ENCODE peak calls at places on chromosomes 16 and 17, in six cellular contexts. P is H1, Z is SK-N-SH, D is K562, K is HepG2, B is GM12878. J is an unnamed sample.

GRCh38 chr17:38578229-38578628 is 27.5 kb downstream of the SRCIN1 start:
- DNase-seq in P (no peak), Z (peak), D (no peak), K (no peak), B (no peak), J (no peak)

GRCh38 chr16:53413864-53414263 is 20.4 kb upstream of the RBL2 start:
- DNase-seq in P (no peak), Z (no peak), D (no peak), K (no peak), B (no peak), J (no peak)

GRCh38 chr17:296906-297690 is 55.5 kb downstream of the RPH3AL start:
- DNase-seq in P (no peak), Z (no peak), D (no peak), K (no peak), B (no peak), J (no peak)

GRCh38 chr16:66167564-66168291 is 198.8 kb upstream of the CDH5 start:
- DNase-seq in P (no peak), Z (no peak), D (no peak), K (no peak), B (no peak), J (no peak)

GRCh38 chr17:39750131-39751015 is 12.6 kb downstream of the GRB7 start:
- DNase-seq in P (no peak), Z (peak), D (no peak), K (peak), B (no peak), J (no peak)

GRCh38 chr16:73217654-73218053 is 169.7 kb upstream of the ZFHX3 start:
- DNase-seq in P (no peak), Z (no peak), D (no peak), K (no peak), B (no peak), J (no peak)

GRCh38 chr17:6245301-6245810 is 175.2 kb downstream of the WSCD1 start:
- DNase-seq in P (no peak), Z (no peak), D (no peak), K (no peak), B (no peak), J (no peak)

GRCh38 chr17:20116683-20117309 is 107.6 kb downstream of the SPECC1 start:
- DNase-seq in P (no peak), Z (peak), D (peak), K (peak), B (no peak), J (peak)

GRCh38 chr17:29399634-29400033 is 9.5 kb downstream of the TAOK1 start:
- DNase-seq in P (no peak), Z (no peak), D (no peak), K (no peak), B (no peak), J (no peak)

GRCh38 chr16:81491522-81492188 is 47.0 kb downstream of the CMIP start:
- DNase-seq in P (no peak), Z (no peak), D (no peak), K (no peak), B (no peak), J (no peak)

GRCh38 chr17:49523706-49524472 is 28.8 kb downstream of the NGFR start:
- DNase-seq in P (no peak), Z (peak), D (no peak), K (no peak), B (no peak), J (no peak)

GRCh38 chr16:69926241-69926640 is 24.9 kb upstream of the CLEC18A start:
- DNase-seq in P (no peak), Z (no peak), D (no peak), K (no peak), B (no peak), J (no peak)

GRCh38 chr17:45316271-45317112 is at the start of gene MAP3K14:
- DNase-seq in P (no peak), Z (peak), D (no peak), K (peak), B (no peak), J (no peak)

GRCh38 chr17:80919331-80920284 is 72.0 kb upstream of the CHMP6 start:
- DNase-seq in P (no peak), Z (no peak), D (no peak), K (no peak), B (no peak), J (no peak)

GRCh38 chr17:17343160-17343735 is 40.1 kb downstream of the NT5M start:
- DNase-seq in P (no peak), Z (no peak), D (no peak), K (no peak), B (no peak), J (no peak)

GRCh38 chr17:8421571-8421970 is 14.1 kb upstream of the NDEL1 start:
- DNase-seq in P (no peak), Z (no peak), D (no peak), K (no peak), B (no peak), J (no peak)

GRCh38 chr17:34850023-34850422 is 111.2 kb downstream of the CCT6B start:
- DNase-seq in P (no peak), Z (no peak), D (no peak), K (no peak), B (no peak), J (no peak)

GRCh38 chr16:27721548-27722265 is 171.8 kb downstream of the KATNIP start:
- DNase-seq in P (no peak), Z (peak), D (no peak), K (peak), B (no peak), J (no peak)

GRCh38 chr17:80023261-80024205 is 12.1 kb downstream of the TBC1D16 start:
- DNase-seq in P (no peak), Z (peak), D (no peak), K (peak), B (no peak), J (no peak)

GRCh38 chr17:56798916-56799315 is 34.8 kb downstream of the C17orf67 start:
- DNase-seq in P (no peak), Z (no peak), D (no peak), K (no peak), B (no peak), J (no peak)

GRCh38 chr16:68082596-68083238 is 2.5 kb upstream of the NFATC3 start:
- DNase-seq in P (no peak), Z (no peak), D (no peak), K (no peak), B (no peak), J (no peak)
- H3K4me2 ChIP-seq in P (no peak), Z (no peak), D (no peak), K (peak), B (no peak), J (no peak)

GRCh38 chr16:30768583-30769181 is 6.6 kb downstream of the RNF40 start:
- DNase-seq in P (no peak), Z (no peak), D (no peak), K (no peak), B (no peak), J (no peak)

GRCh38 chr16:30769379-30770089 is 7.4 kb downstream of the RNF40 start:
- DNase-seq in P (no peak), Z (no peak), D (no peak), K (no peak), B (no peak), J (no peak)

GRCh38 chr16:30774367-30775130 is 12.4 kb downstream of the RNF40 start:
- DNase-seq in P (no peak), Z (no peak), D (no peak), K (no peak), B (no peak), J (no peak)

GRCh38 chr16:30773826-30774225 is 11.7 kb downstream of the RNF40 start:
- DNase-seq in P (no peak), Z (no peak), D (no peak), K (no peak), B (no peak), J (no peak)

DNA sequence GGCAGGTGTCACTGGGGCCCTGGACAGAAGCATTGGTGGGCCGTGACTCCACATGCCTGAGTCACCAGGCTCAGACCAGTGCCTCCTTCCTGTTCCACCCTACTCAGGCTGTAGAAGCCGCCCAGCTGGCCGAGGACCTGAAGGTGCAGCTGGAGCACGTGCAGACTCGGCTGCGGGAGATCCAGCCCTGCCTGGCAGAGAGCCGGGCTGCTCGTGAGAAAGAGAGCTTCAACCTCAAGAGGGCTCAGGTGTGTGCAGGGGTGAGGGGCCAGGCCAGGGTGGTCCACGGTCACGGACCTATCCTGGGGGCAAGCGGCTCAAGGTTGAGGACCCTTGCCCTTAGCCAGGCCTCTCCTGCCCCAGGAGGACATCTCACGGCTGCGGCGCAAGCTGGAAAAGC is 9.6 kb downstream of the RNF40 start:
- DNase-seq in P (no peak), Z (no peak), D (no peak), K (no peak), B (no peak), J (no peak)
- TF ChIP-seq JUND in P (no peak), Z (no peak), D (no peak), K (no peak), B (no peak), J (no peak)

GRCh38 chr17:78364436-78365281 is 4.8 kb upstream of the SOCS3 start:
- DNase-seq in P (no peak), Z (no peak), D (peak), K (no peak), B (no peak), J (no peak)
- H3K4me2 ChIP-seq in P (peak), Z (no peak), D (peak), K (no peak), B (peak), J (no peak)

DNA sequence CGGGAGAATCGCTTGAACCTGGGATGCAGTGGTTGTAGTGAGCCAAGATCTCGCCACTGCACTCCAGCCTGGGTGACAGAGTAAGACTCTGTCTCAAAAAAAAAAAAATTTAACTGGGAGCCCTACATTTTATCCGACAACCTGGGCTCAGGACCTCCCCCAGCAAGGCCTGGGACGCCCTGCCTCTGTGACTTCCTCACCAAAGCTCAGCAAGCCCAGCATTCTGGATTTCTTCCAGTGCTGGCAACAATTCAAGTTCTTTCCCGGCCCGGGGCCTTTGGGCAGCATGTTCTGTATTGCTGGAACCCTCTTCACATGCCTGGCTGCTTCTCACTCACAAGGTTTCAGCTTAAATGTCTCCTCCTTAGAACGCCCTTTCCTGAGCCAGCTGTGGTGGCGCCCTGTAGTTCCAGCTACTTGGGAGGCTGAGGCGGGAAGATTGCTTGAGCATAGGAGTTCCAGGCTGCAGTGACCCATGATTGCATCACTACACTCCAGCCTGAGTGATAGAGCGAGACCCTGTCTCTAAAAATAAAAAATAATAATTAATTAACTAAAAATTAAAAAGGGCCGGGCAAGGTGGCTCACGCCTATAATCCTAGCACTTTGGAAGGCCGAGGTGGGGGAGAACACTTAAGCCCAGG is 15.9 kb upstream of the MEIOB start:
- DNase-seq in P (no peak), Z (no peak), D (peak), K (no peak), B (no peak), J (no peak)
- TF ChIP-seq JUND in P (no peak), Z (no peak), D (no peak), K (no peak), B (no peak), J (no peak)

DNA sequence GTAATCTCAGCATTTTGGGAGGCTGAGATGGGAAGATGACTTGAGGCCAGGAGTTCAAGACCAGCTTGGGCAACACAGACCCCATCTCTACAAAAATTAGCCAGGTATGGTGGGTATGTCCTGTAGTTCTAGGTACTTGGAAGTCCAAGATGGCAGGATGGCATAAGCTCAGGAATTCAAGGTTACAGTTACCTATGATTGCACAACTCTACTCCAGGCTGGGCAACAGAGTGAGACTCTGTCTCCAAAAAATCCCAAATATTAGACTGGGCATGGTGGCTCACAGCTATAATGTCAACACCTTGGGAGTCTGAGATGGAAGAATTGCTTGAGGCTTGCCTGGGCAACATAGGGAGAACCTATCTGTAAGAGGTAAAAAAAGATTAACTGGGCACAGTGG is 63.4 kb downstream of the CRLF3 start:
- DNase-seq in P (no peak), Z (no peak), D (no peak), K (no peak), B (no peak), J (no peak)
- H3K4me2 ChIP-seq in P (no peak), Z (no peak), D (no peak), K (no peak), B (no peak), J (no peak)

GRCh38 chr17:75265614-75266314 is 4.1 kb downstream of the MRPS7 start:
- DNase-seq in P (no peak), Z (peak), D (no peak), K (no peak), B (no peak), J (no peak)
- TF ChIP-seq JUND in P (no peak), Z (no peak), D (no peak), K (no peak), B (no peak), J (no peak)

DNA sequence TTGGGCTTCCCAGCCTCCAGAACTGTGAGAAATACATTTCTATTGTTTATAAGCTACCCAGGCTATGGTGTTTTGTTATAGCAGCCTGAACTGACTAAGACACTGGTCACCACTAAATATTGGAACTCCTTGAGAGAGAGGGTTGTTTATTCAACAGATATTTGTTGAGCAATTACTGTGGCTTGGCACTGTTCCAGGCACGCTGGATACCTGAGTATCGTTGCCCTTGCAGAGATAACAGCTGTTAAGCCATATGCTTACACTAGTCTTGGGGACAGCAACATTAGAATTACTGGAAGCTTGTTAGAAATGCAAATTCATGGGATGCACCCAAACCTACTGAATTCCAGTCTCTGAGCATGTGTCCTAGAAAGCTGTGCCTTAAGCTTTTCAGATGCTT is 230.7 kb downstream of the HS3ST4 start:
- DNase-seq in P (no peak), Z (no peak), D (no peak), K (no peak), B (no peak), J (no peak)
- H3K4me2 ChIP-seq in P (no peak), Z (no peak), D (no peak), K (no peak), B (no peak), J (no peak)

GRCh38 chr16:149024-149675 is 3.3 kb upstream of the HBZ start:
- DNase-seq in P (no peak), Z (peak), D (no peak), K (no peak), B (no peak), J (no peak)
- TF ChIP-seq JUND in P (no peak), Z (no peak), D (no peak), K (no peak), B (no peak), J (no peak)

J was measured in HCT116.